ENCODE peak calls at places on chromosomes 16 and 17, in seven cellular contexts. One of them, this sample, is unnamed.

GRCh38 chr16:28140788-28141618 is 70.8 kb downstream of the XPO6 start:
- DNase-seq in heart left ventricle: no peak
- DNase-seq in cardiac muscle cell: no peak
- DNase-seq in foreskin fibroblast: no peak
- DNase-seq in adrenal gland: no peak
- DNase-seq in AG10803: no peak
- DNase-seq in HFF-Myc: no peak
- DNase-seq in this sample: no peak

GRCh38 chr16:8814095-8814806 is 16.6 kb downstream of the PMM2 start:
- DNase-seq in foreskin fibroblast: no peak
- DNase-seq in cardiac muscle cell: no peak
- DNase-seq in adrenal gland: no peak
- DNase-seq in heart left ventricle: no peak
- DNase-seq in HFF-Myc: no peak
- DNase-seq in AG10803: no peak
- DNase-seq in this sample: no peak

GRCh38 chr17:59618894-59619312 is 792 bp upstream of the CLTC start:
- DNase-seq in heart left ventricle: no peak
- DNase-seq in AG10803: no peak
- DNase-seq in HFF-Myc: peak; percentile 58
- DNase-seq in adrenal gland: no peak
- DNase-seq in cardiac muscle cell: no peak
- DNase-seq in foreskin fibroblast: no peak
- DNase-seq in this sample: no peak

GRCh38 chr17:40343126-40344119 is 21.1 kb downstream of the GJD3 start:
- DNase-seq in foreskin fibroblast: no peak
- DNase-seq in adrenal gland: peak; percentile 78
- DNase-seq in HFF-Myc: no peak
- DNase-seq in heart left ventricle: peak; percentile 80
- DNase-seq in cardiac muscle cell: no peak
- DNase-seq in AG10803: no peak
- DNase-seq in this sample: no peak

GRCh38 chr16:46730801-46731690 is 17.1 kb downstream of the MYLK3 start:
- DNase-seq in heart left ventricle: no peak
- DNase-seq in HFF-Myc: no peak
- DNase-seq in adrenal gland: peak; percentile 18
- DNase-seq in AG10803: no peak
- DNase-seq in cardiac muscle cell: no peak
- DNase-seq in foreskin fibroblast: no peak
- DNase-seq in this sample: no peak

GRCh38 chr17:44599298-44600175 is 42.3 kb downstream of the FZD2 start:
- DNase-seq in cardiac muscle cell: peak; percentile 98
- DNase-seq in heart left ventricle: peak; percentile 28
- DNase-seq in foreskin fibroblast: peak; percentile 98
- DNase-seq in HFF-Myc: peak; percentile 95
- DNase-seq in AG10803: peak; percentile 75
- DNase-seq in adrenal gland: peak; percentile 89
- DNase-seq in this sample: peak; percentile 98

GRCh38 chr17:61862105-61862574 is 1.2 kb downstream of the BRIP1 start:
- DNase-seq in adrenal gland: no peak
- DNase-seq in AG10803: peak; percentile 5
- DNase-seq in heart left ventricle: no peak
- DNase-seq in HFF-Myc: no peak
- DNase-seq in foreskin fibroblast: peak; percentile 38
- DNase-seq in cardiac muscle cell: peak; percentile 16
- DNase-seq in this sample: peak; percentile 51

GRCh38 chr16:87445486-87445885 is 47.3 kb downstream of the ZCCHC14 start:
- DNase-seq in HFF-Myc: peak; percentile 87
- DNase-seq in AG10803: peak; percentile 85
- DNase-seq in foreskin fibroblast: peak; percentile 95
- DNase-seq in heart left ventricle: no peak
- DNase-seq in adrenal gland: no peak
- DNase-seq in cardiac muscle cell: no peak
- DNase-seq in this sample: no peak

GRCh38 chr17:78185981-78186688 is 717 bp downstream of the TK1 start:
- DNase-seq in adrenal gland: no peak
- DNase-seq in heart left ventricle: peak; percentile 64
- DNase-seq in foreskin fibroblast: peak; percentile 34
- DNase-seq in cardiac muscle cell: no peak
- DNase-seq in HFF-Myc: no peak
- DNase-seq in AG10803: peak; percentile 42
- DNase-seq in this sample: no peak

GRCh38 chr17:49703557-49704277 is 4.0 kb downstream of the SLC35B1 start:
- DNase-seq in cardiac muscle cell: peak; percentile 64
- DNase-seq in heart left ventricle: peak; percentile 66
- DNase-seq in HFF-Myc: peak; percentile 12
- DNase-seq in adrenal gland: no peak
- DNase-seq in AG10803: peak; percentile 49
- DNase-seq in foreskin fibroblast: peak; percentile 74
- DNase-seq in this sample: peak; percentile 40

GRCh38 chr17:67518881-67519280 is 141.8 kb downstream of the PITPNC1 start:
- DNase-seq in AG10803: peak; percentile 91
- DNase-seq in HFF-Myc: no peak
- DNase-seq in adrenal gland: no peak
- DNase-seq in cardiac muscle cell: peak; percentile 38
- DNase-seq in heart left ventricle: no peak
- DNase-seq in foreskin fibroblast: peak; percentile 77
- DNase-seq in this sample: no peak

GRCh38 chr17:50028207-50029120 is 27.4 kb upstream of the ITGA3 start:
- DNase-seq in adrenal gland: peak; percentile 56
- DNase-seq in heart left ventricle: no peak
- DNase-seq in AG10803: peak; percentile 82
- DNase-seq in cardiac muscle cell: peak; percentile 64
- DNase-seq in HFF-Myc: no peak
- DNase-seq in foreskin fibroblast: peak; percentile 84
- DNase-seq in this sample: peak; percentile 61

GRCh38 chr17:63464691-63465090 is 12.2 kb upstream of the ACE start:
- DNase-seq in adrenal gland: no peak
- DNase-seq in AG10803: no peak
- DNase-seq in cardiac muscle cell: no peak
- DNase-seq in heart left ventricle: no peak
- DNase-seq in foreskin fibroblast: no peak
- DNase-seq in HFF-Myc: no peak
- DNase-seq in this sample: no peak

GRCh38 chr17:42275527-42276358 is 448 bp downstream of the STAT5B start:
- DNase-seq in cardiac muscle cell: peak; percentile 66
- DNase-seq in AG10803: peak; percentile 40
- DNase-seq in heart left ventricle: peak; percentile 42
- DNase-seq in foreskin fibroblast: peak; percentile 43
- DNase-seq in HFF-Myc: no peak
- DNase-seq in adrenal gland: peak; percentile 66
- DNase-seq in this sample: peak; percentile 51

GRCh38 chr16:67244387-67245188 is 2.7 kb downstream of the FHOD1 start:
- DNase-seq in cardiac muscle cell: peak; percentile 89
- DNase-seq in AG10803: peak; percentile 89
- DNase-seq in HFF-Myc: peak; percentile 71
- DNase-seq in heart left ventricle: peak; percentile 88
- DNase-seq in adrenal gland: peak; percentile 91
- DNase-seq in foreskin fibroblast: peak; percentile 94
- DNase-seq in this sample: peak; percentile 86

GRCh38 chr16:73166972-73167550 is 119.1 kb upstream of the ZFHX3 start:
- DNase-seq in AG10803: peak; percentile 44
- DNase-seq in foreskin fibroblast: peak; percentile 29
- DNase-seq in heart left ventricle: no peak
- DNase-seq in adrenal gland: no peak
- DNase-seq in HFF-Myc: peak; percentile 82
- DNase-seq in cardiac muscle cell: peak; percentile 53
- DNase-seq in this sample: no peak

GRCh38 chr16:56334761-56335160 is 90.6 kb downstream of the AMFR start:
- DNase-seq in foreskin fibroblast: no peak
- DNase-seq in cardiac muscle cell: no peak
- DNase-seq in AG10803: no peak
- DNase-seq in adrenal gland: no peak
- DNase-seq in heart left ventricle: no peak
- DNase-seq in HFF-Myc: no peak
- DNase-seq in this sample: no peak

GRCh38 chr16:56331915-56332314 is 93.4 kb downstream of the AMFR start:
- DNase-seq in heart left ventricle: no peak
- DNase-seq in AG10803: no peak
- DNase-seq in cardiac muscle cell: no peak
- DNase-seq in HFF-Myc: no peak
- DNase-seq in adrenal gland: no peak
- DNase-seq in foreskin fibroblast: no peak
- DNase-seq in this sample: no peak

GRCh38 chr16:56330476-56330875 is 94.9 kb downstream of the AMFR start:
- DNase-seq in heart left ventricle: no peak
- DNase-seq in foreskin fibroblast: no peak
- DNase-seq in adrenal gland: no peak
- DNase-seq in AG10803: no peak
- DNase-seq in HFF-Myc: no peak
- DNase-seq in cardiac muscle cell: no peak
- DNase-seq in this sample: no peak

GRCh38 chr16:56331399-56331798 is 93.9 kb downstream of the AMFR start:
- DNase-seq in foreskin fibroblast: no peak
- DNase-seq in cardiac muscle cell: no peak
- DNase-seq in HFF-Myc: no peak
- DNase-seq in adrenal gland: no peak
- DNase-seq in AG10803: no peak
- DNase-seq in heart left ventricle: no peak
- DNase-seq in this sample: no peak

DNA sequence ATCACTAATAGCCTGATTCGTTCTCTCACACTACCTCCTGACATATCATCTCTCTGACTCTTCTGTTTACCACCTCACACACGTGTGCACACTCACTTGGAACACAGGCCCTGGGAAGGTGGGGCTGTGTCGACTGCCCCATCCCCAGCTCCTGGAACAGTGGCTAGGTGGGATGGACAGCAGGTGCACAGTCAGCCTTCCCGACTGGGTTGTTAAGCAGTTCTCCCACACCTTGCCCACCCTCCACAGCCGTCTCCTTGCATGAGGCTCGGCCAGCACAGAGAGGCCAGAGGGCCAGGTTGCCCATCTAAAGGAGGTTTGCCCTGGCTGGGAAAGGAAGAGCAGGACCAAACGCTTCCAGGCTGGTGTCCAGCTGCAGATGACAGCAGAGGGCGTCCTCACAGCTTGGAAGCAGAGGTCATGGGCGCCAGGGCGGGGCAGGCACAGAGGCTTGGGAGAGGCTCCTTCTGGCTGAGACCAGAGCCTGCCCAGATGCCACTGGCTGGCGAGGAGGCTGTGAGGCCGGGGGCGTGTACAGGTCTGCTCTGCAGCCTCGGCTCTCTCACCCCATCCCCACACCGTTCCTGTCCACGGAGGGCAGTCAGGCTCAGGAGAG is 92.8 kb downstream of the AMFR start:
- DNase-seq in heart left ventricle: peak; percentile 72
- DNase-seq in HFF-Myc: peak; percentile 22
- DNase-seq in cardiac muscle cell: peak; percentile 67
- DNase-seq in AG10803: peak; percentile 74
- DNase-seq in foreskin fibroblast: peak; percentile 85
- DNase-seq in adrenal gland: peak; percentile 91
- DNase-seq in this sample: peak; percentile 31
- TF ChIP-seq CTCF in heart left ventricle: peak; percentile 11
- TF ChIP-seq CTCF in HFF-Myc: peak; percentile 32
- TF ChIP-seq CTCF in cardiac muscle cell: peak; percentile 47
- TF ChIP-seq CTCF in AG10803: peak; percentile 65
- TF ChIP-seq CTCF in foreskin fibroblast: peak; percentile 48
- TF ChIP-seq CTCF in adrenal gland: peak; percentile 50
- TF ChIP-seq CTCF in this sample: peak; percentile 36

GRCh38 chr16:86027366-86028126 is 128.6 kb downstream of the IRF8 start:
- DNase-seq in HFF-Myc: no peak
- DNase-seq in AG10803: no peak
- DNase-seq in adrenal gland: no peak
- DNase-seq in cardiac muscle cell: no peak
- DNase-seq in heart left ventricle: no peak
- DNase-seq in foreskin fibroblast: no peak
- DNase-seq in this sample: no peak
- H3K4me3 ChIP-seq in HFF-Myc: no peak overlapping the region
- H3K4me3 ChIP-seq in AG10803: no peak overlapping the region
- H3K4me3 ChIP-seq in adrenal gland: no peak overlapping the region
- H3K4me3 ChIP-seq in cardiac muscle cell: no peak overlapping the region
- H3K4me3 ChIP-seq in heart left ventricle: no peak overlapping the region
- H3K4me3 ChIP-seq in foreskin fibroblast: no peak overlapping the region
- H3K4me3 ChIP-seq in this sample: no peak overlapping the region

DNA sequence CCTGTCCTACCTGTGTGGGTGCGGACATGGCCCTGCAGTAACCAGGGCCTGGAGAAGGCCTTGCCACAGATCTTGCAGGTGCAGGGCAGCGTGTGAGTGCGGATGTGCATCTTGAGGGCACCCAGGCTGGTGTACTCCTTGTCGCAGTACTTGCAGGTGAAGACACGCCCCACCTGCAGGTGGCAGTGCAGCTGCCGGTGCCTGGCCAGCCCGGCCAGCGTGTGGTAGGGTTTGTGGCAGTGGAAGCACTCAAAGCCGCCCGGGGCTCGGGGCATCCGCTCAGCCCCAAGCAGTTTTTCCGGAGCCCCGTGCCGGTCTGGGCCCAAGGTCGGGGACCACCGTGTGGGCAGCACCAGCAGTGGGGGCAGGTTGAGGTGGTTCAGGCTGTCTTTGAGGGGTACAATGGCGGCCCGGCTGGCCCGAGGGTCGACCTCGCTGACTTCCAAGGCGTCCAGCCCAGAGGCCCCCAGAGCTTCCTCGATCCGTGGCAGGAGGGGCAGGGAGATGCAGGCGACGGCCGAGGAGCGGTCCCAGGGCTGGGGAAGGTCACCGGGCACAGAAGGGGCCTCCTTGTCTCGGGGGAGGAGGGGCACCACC is 5.1 kb downstream of the SNAI3 start:
- DNase-seq in AG10803: no peak
- DNase-seq in adrenal gland: no peak
- DNase-seq in HFF-Myc: no peak
- DNase-seq in heart left ventricle: no peak
- DNase-seq in foreskin fibroblast: no peak
- DNase-seq in cardiac muscle cell: no peak
- DNase-seq in this sample: no peak
- TF ChIP-seq CTCF in AG10803: no peak
- TF ChIP-seq CTCF in adrenal gland: no peak
- TF ChIP-seq CTCF in HFF-Myc: peak; percentile 29
- TF ChIP-seq CTCF in heart left ventricle: no peak
- TF ChIP-seq CTCF in foreskin fibroblast: peak; percentile 31
- TF ChIP-seq CTCF in cardiac muscle cell: peak; percentile 19
- TF ChIP-seq CTCF in this sample: peak; percentile 38

GRCh38 chr16:24741862-24742261 is 12.4 kb downstream of the TNRC6A start:
- DNase-seq in cardiac muscle cell: no peak
- DNase-seq in HFF-Myc: no peak
- DNase-seq in foreskin fibroblast: no peak
- DNase-seq in heart left ventricle: no peak
- DNase-seq in adrenal gland: no peak
- DNase-seq in AG10803: no peak
- DNase-seq in this sample: no peak

GRCh38 chr16:24745791-24746190 is 16.3 kb downstream of the TNRC6A start:
- DNase-seq in HFF-Myc: no peak
- DNase-seq in heart left ventricle: no peak
- DNase-seq in foreskin fibroblast: no peak
- DNase-seq in adrenal gland: no peak
- DNase-seq in cardiac muscle cell: no peak
- DNase-seq in AG10803: no peak
- DNase-seq in this sample: no peak

GRCh38 chr16:24748242-24748641 is 18.8 kb downstream of the TNRC6A start:
- DNase-seq in AG10803: peak; percentile 91
- DNase-seq in HFF-Myc: peak; percentile 72
- DNase-seq in heart left ventricle: no peak
- DNase-seq in adrenal gland: peak; percentile 81
- DNase-seq in foreskin fibroblast: peak; percentile 92
- DNase-seq in cardiac muscle cell: peak; percentile 90
- DNase-seq in this sample: peak; percentile 91

GRCh38 chr16:24747425-24747824 is 18.0 kb downstream of the TNRC6A start:
- DNase-seq in cardiac muscle cell: no peak
- DNase-seq in adrenal gland: no peak
- DNase-seq in heart left ventricle: no peak
- DNase-seq in HFF-Myc: no peak
- DNase-seq in foreskin fibroblast: no peak
- DNase-seq in AG10803: no peak
- DNase-seq in this sample: no peak
- H3K4me3 ChIP-seq in cardiac muscle cell: no peak overlapping the region
- H3K4me3 ChIP-seq in adrenal gland: no peak overlapping the region
- H3K4me3 ChIP-seq in heart left ventricle: no peak overlapping the region
- H3K4me3 ChIP-seq in HFF-Myc: no peak overlapping the region
- H3K4me3 ChIP-seq in foreskin fibroblast: no peak overlapping the region
- H3K4me3 ChIP-seq in AG10803: no peak overlapping the region
- H3K4me3 ChIP-seq in this sample: no peak overlapping the region